ENCODE peak calls at places on chromosome 22, in seven cellular contexts. V, H, G, C, R, M and F are unnamed samples.

GRCh38 chr22:41919357-41920224 is 4.7 kb upstream of the SHISA8 start:
- DNase-seq in M (no peak), R (peak; percentile 70), V (peak; percentile 62), C (no peak), H (peak; percentile 50), G (no peak), F (peak; percentile 59)

GRCh38 chr22:42428025-42428424 is 4.2 kb downstream of the NFAM1 start:
- DNase-seq in V (no peak), H (no peak), R (no peak), C (no peak), G (no peak), M (no peak), F (no peak)

GRCh38 chr22:23526588-23527315 is 53.3 kb downstream of the IGLL1 start:
- DNase-seq in C (no peak), H (no peak), R (no peak), V (no peak), G (no peak), M (no peak), F (no peak)

GRCh38 chr22:39611360-39611759 is 40.8 kb downstream of the CACNA1I start:
- DNase-seq in V (no peak), M (no peak), H (no peak), C (no peak), G (no peak), R (no peak), F (no peak)

GRCh38 chr22:39938509-39938908 is 21.7 kb upstream of the TMA7B start:
- DNase-seq in G (no peak), C (no peak), R (no peak), V (peak; percentile 72), M (no peak), H (peak; percentile 51), F (peak; percentile 60)

GRCh38 chr22:36221799-36222751 is 17.3 kb downstream of the APOL2 start:
- DNase-seq in M (peak; percentile 37), R (peak; percentile 53), G (no peak), C (no peak), V (peak; percentile 61), H (peak; percentile 61), F (peak; percentile 53)

GRCh38 chr22:27668828-27669797 is 132.4 kb downstream of the MN1 start:
- DNase-seq in M (no peak), V (no peak), R (no peak), H (peak; percentile 7), G (no peak), C (no peak), F (no peak)

GRCh38 chr22:17807571-17808410 is 33.5 kb upstream of the BID start:
- DNase-seq in M (no peak), G (no peak), C (no peak), R (no peak), H (no peak), V (no peak), F (no peak)

GRCh38 chr22:41799486-41800347 is 762 bp upstream of the CCDC134 start:
- DNase-seq in V (no peak), C (no peak), M (no peak), R (peak; percentile 9), G (peak; percentile 21), H (peak; percentile 15), F (no peak)

GRCh38 chr22:26589367-26589844 is 526 bp downstream of the TPST2 start:
- DNase-seq in R (peak; percentile 38), G (peak; percentile 22), H (peak; percentile 41), C (no peak), V (peak; percentile 38), M (no peak), F (peak; percentile 34)